ENCODE peak calls at places on chromosomes 5 and 9, in nine cellular contexts. J is CD8-positive, alpha-beta T cell; R is astrocyte of the spinal cord; V is IMR-90; K is dorsolateral prefrontal cortex; B is PC-9; T is AG04450; C is AG10803; X is CD8-positive, alpha-beta memory T cell. Q is an unnamed sample.
A peak's percentile ranks its signal among the peaks of the same experiment; 100 is the strongest.

GRCh38 chr5:154308457-154309360 is 118.2 kb downstream of the GALNT10 start:
- DNase-seq in J (no peak), R (peak; percentile 62), V (peak; percentile 72), K (no peak), B (no peak), T (no peak), C (peak; percentile 72), X (no peak), Q (peak; percentile 30)

GRCh38 chr9:87878930-87879603 is 3.6 kb upstream of the SPATA31E1 start:
- DNase-seq in J (no peak), R (peak; percentile 77), V (peak; percentile 87), K (no peak), B (no peak), T (peak; percentile 55), C (peak; percentile 78), X (no peak), Q (peak; percentile 64)

GRCh38 chr9:115099891-115100290 is 18.1 kb downstream of the TNC start:
- DNase-seq in J (no peak), R (no peak), V (no peak), K (no peak), B (no peak), T (no peak), C (peak; percentile 53), X (no peak), Q (no peak)

GRCh38 chr9:134585746-134586706 is 55.6 kb upstream of the COL5A1 start:
- DNase-seq in J (no peak), R (peak; percentile 71), V (peak; percentile 75), K (no peak), B (peak; percentile 58), T (no peak), C (peak; percentile 80), X (no peak), Q (no peak)

GRCh38 chr9:5112109-5112592 is 73.3 kb downstream of the INSL6 start:
- DNase-seq in J (no peak), R (no peak), V (no peak), K (no peak), B (no peak), T (no peak), C (no peak), X (no peak), Q (no peak)

GRCh38 chr5:67723873-67724272 is 491.7 kb upstream of the PIK3R1 start:
- DNase-seq in J (no peak), R (no peak), V (no peak), K (no peak), B (no peak), T (no peak), C (no peak), X (no peak), Q (no peak)

GRCh38 chr5:3411363-3411762 is 184.3 kb upstream of the IRX1 start:
- DNase-seq in J (no peak), R (no peak), V (no peak), K (no peak), B (no peak), T (no peak), C (no peak), X (no peak), Q (no peak)

GRCh38 chr5:90112293-90112692 is 297.3 kb downstream of the CETN3 start:
- DNase-seq in J (no peak), R (no peak), V (no peak), K (no peak), B (no peak), T (no peak), C (no peak), X (no peak), Q (no peak)

GRCh38 chr5:142305211-142305610 is 19.6 kb downstream of the SPRY4 start:
- DNase-seq in J (no peak), R (no peak), V (no peak), K (no peak), B (no peak), T (no peak), C (no peak), X (no peak), Q (no peak)

GRCh38 chr9:36142510-36143161 is 6.1 kb downstream of the GLIPR2 start:
- DNase-seq in J (no peak), R (no peak), V (no peak), K (no peak), B (no peak), T (no peak), C (no peak), X (no peak), Q (no peak)

GRCh38 chr5:125485003-125485641 is 738.7 kb upstream of the ZNF608 start:
- DNase-seq in J (no peak), R (peak; percentile 99), V (peak; percentile 97), K (peak; percentile 49), B (no peak), T (peak; percentile 94), C (peak; percentile 99), X (no peak), Q (peak; percentile 95)

GRCh38 chr9:105503873-105504272 is 54.1 kb upstream of the FKTN start:
- DNase-seq in J (no peak), R (no peak), V (peak; percentile 19), K (no peak), B (no peak), T (no peak), C (no peak), X (no peak), Q (peak; percentile 47)

GRCh38 chr5:113336975-113337374 is 97.8 kb downstream of the TSSK1B start:
- DNase-seq in J (no peak), R (peak; percentile 74), V (peak; percentile 77), K (no peak), B (no peak), T (no peak), C (peak; percentile 43), X (no peak), Q (peak; percentile 64)

GRCh38 chr5:38465045-38465444 is 91.4 kb downstream of the LIFR start:
- DNase-seq in J (no peak), R (no peak), V (peak; percentile 44), K (no peak), B (no peak), T (no peak), C (peak; percentile 54), X (no peak), Q (no peak)

GRCh38 chr9:99059074-99059894 is 45.6 kb upstream of the TGFBR1 start:
- DNase-seq in J (no peak), R (no peak), V (no peak), K (no peak), B (no peak), T (no peak), C (peak; percentile 40), X (no peak), Q (no peak)
- H3K4me3 ChIP-seq in J (peak overlapping the region; percentile 49), R (no peak overlapping the region), V (no peak overlapping the region), K (no peak overlapping the region), B (no peak overlapping the region), T (no peak overlapping the region), C (no peak overlapping the region), X (peak overlapping the region; percentile 80), Q (no peak overlapping the region)

GRCh38 chr9:127961166-127961490 is 19.7 kb downstream of the EEIG1 start:
- DNase-seq in J (no peak), R (no peak), V (no peak), K (no peak), B (no peak), T (no peak), C (no peak), X (no peak), Q (no peak)

GRCh38 chr9:127963359-127964064 is 17.3 kb downstream of the EEIG1 start:
- DNase-seq in J (no peak), R (no peak), V (no peak), K (no peak), B (no peak), T (no peak), C (no peak), X (no peak), Q (no peak)

GRCh38 chr9:127962278-127962677 is 18.5 kb downstream of the EEIG1 start:
- DNase-seq in J (no peak), R (no peak), V (no peak), K (no peak), B (no peak), T (no peak), C (no peak), X (no peak), Q (no peak)

GRCh38 chr9:127961613-127962150 is 19.1 kb downstream of the EEIG1 start:
- DNase-seq in J (no peak), R (no peak), V (no peak), K (no peak), B (no peak), T (no peak), C (no peak), X (no peak), Q (no peak)

DNA sequence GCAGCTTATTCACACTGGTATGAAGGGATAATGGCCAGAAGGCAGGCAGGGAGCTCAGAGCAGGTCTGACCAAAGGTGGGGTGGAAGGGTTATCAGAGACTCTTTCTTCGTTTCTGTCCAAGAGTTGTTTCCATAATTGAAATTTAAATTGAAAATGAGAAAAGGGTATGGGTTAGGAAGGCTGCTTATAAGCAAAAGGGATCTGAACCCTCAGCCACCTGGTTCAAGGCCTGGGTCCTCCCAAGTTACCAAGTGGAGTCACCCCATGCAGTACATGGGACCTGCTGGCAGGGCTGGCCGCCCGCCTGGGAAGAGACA is 17.8 kb downstream of the EEIG1 start:
- DNase-seq in J (no peak), R (no peak), V (no peak), K (no peak), B (no peak), T (no peak), C (no peak), X (no peak), Q (no peak)
- H3K4me3 ChIP-seq in J (peak overlapping the region; percentile 42), R (no peak overlapping the region), V (no peak overlapping the region), K (no peak overlapping the region), B (no peak overlapping the region), T (no peak overlapping the region), C (no peak overlapping the region), X (peak overlapping the region; percentile 3), Q (no peak overlapping the region)

GRCh38 chr5:119356384-119357188 is 767 bp downstream of the TNFAIP8 start:
- DNase-seq in J (no peak), R (peak; percentile 39), V (no peak), K (no peak), B (no peak), T (no peak), C (no peak), X (no peak), Q (no peak)

GRCh38 chr5:119358901-119359603 is 3.2 kb downstream of the TNFAIP8 start:
- DNase-seq in J (no peak), R (no peak), V (no peak), K (no peak), B (no peak), T (no peak), C (no peak), X (no peak), Q (peak; percentile 48)

GRCh38 chr5:119359737-119360413 is 4.1 kb downstream of the TNFAIP8 start:
- DNase-seq in J (no peak), R (no peak), V (no peak), K (no peak), B (no peak), T (no peak), C (no peak), X (no peak), Q (peak; percentile 61)

GRCh38 chr5:119357309-119357708 is 1.5 kb downstream of the TNFAIP8 start:
- DNase-seq in J (no peak), R (no peak), V (no peak), K (no peak), B (no peak), T (no peak), C (no peak), X (no peak), Q (no peak)

GRCh38 chr5:119357815-119358559 is 2.2 kb downstream of the TNFAIP8 start:
- DNase-seq in J (no peak), R (no peak), V (no peak), K (no peak), B (no peak), T (no peak), C (no peak), X (no peak), Q (no peak)
- H3K4me3 ChIP-seq in J (no peak overlapping the region), R (no peak overlapping the region), V (no peak overlapping the region), K (no peak overlapping the region), B (peak overlapping the region; percentile 96), T (peak overlapping the region; percentile 82), C (peak overlapping the region; percentile 77), X (peak overlapping the region; percentile 37), Q (no peak overlapping the region)

GRCh38 chr5:155402927-155403645 is 389.5 kb downstream of the KIF4B start:
- DNase-seq in J (no peak), R (no peak), V (no peak), K (no peak), B (no peak), T (no peak), C (no peak), X (no peak), Q (peak; percentile 99)
- H3K4me3 ChIP-seq in J (no peak overlapping the region), R (no peak overlapping the region), V (no peak overlapping the region), K (no peak overlapping the region), B (no peak overlapping the region), T (no peak overlapping the region), C (no peak overlapping the region), X (no peak overlapping the region), Q (no peak overlapping the region)

Q was measured in epithelial cell of esophagus.